ENCODE peak calls at places on chromosomes 2 and 18, in four cellular contexts. I is K562, Q is right cardiac atrium, Y is mesenchymal stem cell. R is an unnamed sample. For H3K9me3, the result is how much of the 10 kb centered on the place peaks cover.

GRCh38 chr2:152861349-152861942 is 143.0 kb downstream of the ARL6IP6 start:
- DNase-seq in I (peak), Q (no peak), Y (peak), R (peak)

GRCh38 chr18:70289351-70290330 is 796 bp downstream of the SOCS6 start:
- DNase-seq in I (peak), Q (peak), Y (peak), R (peak)

GRCh38 chr18:76610933-76611749 is 116.1 kb upstream of the ZNF516 start:
- DNase-seq in Y (peak), Q (peak), I (no peak), R (peak)

GRCh38 chr2:36871068-36871707 is 95.1 kb downstream of the STRN start:
- DNase-seq in Q (no peak), I (no peak), Y (no peak), R (no peak)

GRCh38 chr18:33014060-33014796 is 241.4 kb upstream of the KLHL14 start:
- DNase-seq in Y (peak), I (no peak), Q (no peak), R (no peak)

GRCh38 chr2:3633089-3633981 is 24.7 kb upstream of the ALLC start:
- DNase-seq in Q (peak), Y (peak), I (no peak), R (peak)

GRCh38 chr18:35143615-35144596 is 96.9 kb upstream of the ZNF397 start:
- DNase-seq in I (peak), Y (peak), Q (no peak), R (peak)

GRCh38 chr2:68426885-68427579 is 40.1 kb downstream of the FBXO48 start:
- DNase-seq in I (no peak), Q (no peak), Y (peak), R (no peak)

GRCh38 chr2:45045706-45046105 is 36.5 kb upstream of the SIX2 start:
- DNase-seq in Y (no peak), I (no peak), Q (no peak), R (no peak)

GRCh38 chr2:239603411-239604356 is 202.9 kb upstream of the HDAC4 start:
- DNase-seq in Y (no peak), Q (no peak), I (no peak), R (no peak)

GRCh38 chr18:43780782-43781340 is 503.6 kb upstream of the SYT4 start:
- DNase-seq in Q (no peak), Y (peak), I (no peak), R (no peak)
- H3K27ac ChIP-seq in Q (no peak), Y (peak), I (no peak), R (no peak)

GRCh38 chr2:219221956-219222518 is 3.3 kb upstream of the ABCB6 start:
- DNase-seq in I (no peak), Q (peak), Y (no peak), R (no peak)
- H3K4me3 ChIP-seq in I (no peak), Q (no peak), Y (no peak), R (no peak)

GRCh38 chr18:8895341-8895740 is 190.0 kb downstream of the MTCL1 start:
- DNase-seq in Y (no peak), I (no peak), Q (no peak), R (no peak)

GRCh38 chr18:8895987-8896619 is 190.7 kb downstream of the MTCL1 start:
- DNase-seq in Q (no peak), Y (peak), I (no peak), R (no peak)

GRCh38 chr18:8900552-8900951 is 195.2 kb downstream of the MTCL1 start:
- DNase-seq in Q (no peak), Y (no peak), I (no peak), R (no peak)

GRCh38 chr18:8901019-8901418 is 195.7 kb downstream of the MTCL1 start:
- DNase-seq in I (no peak), Y (no peak), Q (no peak), R (no peak)

GRCh38 chr18:8898990-8899389 is 193.6 kb downstream of the MTCL1 start:
- DNase-seq in Y (no peak), Q (no peak), I (peak), R (no peak)
- H3K9me3 ChIP-seq in Y (under half), Q (under half), I (under half), R (under half)

DNA sequence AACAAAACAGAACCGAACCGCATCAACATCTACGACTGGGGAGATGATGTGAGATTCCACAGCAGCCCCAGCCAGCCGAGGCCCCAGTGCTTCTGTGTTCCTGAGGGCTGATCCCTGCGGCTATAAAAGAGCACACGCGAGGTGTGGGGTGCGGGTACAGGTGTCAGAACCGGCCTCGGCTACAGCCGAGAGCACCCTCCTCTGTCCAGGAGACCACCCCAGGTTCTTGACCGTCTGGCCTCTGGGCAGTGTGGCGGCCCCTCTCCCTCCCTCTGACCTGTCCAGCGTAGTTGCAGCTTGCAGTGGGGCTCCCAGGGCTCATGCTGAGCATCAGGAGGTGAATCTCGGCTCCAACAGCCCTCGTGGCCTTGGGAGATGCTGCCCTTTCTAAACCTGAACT is 23.7 kb downstream of the RTP5 start:
- DNase-seq in I (no peak), Y (no peak), Q (no peak), R (no peak)
- H3K27ac ChIP-seq in I (no peak), Y (no peak), Q (no peak), R (no peak)

GRCh38 chr2:182163878-182164277 is 178.2 kb downstream of the PPP1R1C start:
- DNase-seq in Y (no peak), I (no peak), Q (no peak), R (no peak)

GRCh38 chr2:182164686-182165085 is 179.0 kb downstream of the PPP1R1C start:
- DNase-seq in I (no peak), Y (no peak), Q (no peak), R (no peak)

GRCh38 chr2:182167882-182168281 is 182.2 kb downstream of the PPP1R1C start:
- DNase-seq in I (no peak), Q (no peak), Y (no peak), R (no peak)

GRCh38 chr2:182170341-182170740 is 184.7 kb downstream of the PPP1R1C start:
- DNase-seq in Q (no peak), I (no peak), Y (no peak), R (no peak)

DNA sequence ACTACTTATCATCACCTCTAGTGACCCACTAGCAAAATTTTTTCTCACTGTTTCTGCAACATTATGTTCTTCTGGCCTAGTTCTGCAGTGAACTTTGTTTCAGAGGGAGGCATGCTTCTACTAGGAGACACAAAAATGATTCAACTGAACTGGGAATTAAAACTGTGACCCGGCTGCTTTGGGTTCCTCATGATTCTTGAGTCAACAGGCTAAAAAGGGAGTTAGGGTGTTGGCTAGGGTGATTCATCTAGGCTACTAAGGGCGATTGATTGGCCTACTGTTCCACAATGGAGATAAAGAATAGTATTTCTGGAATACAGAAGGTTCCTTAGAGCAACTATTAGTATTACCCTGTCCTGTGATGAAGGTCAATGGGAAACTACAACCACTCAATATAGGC is 179.5 kb downstream of the PPP1R1C start:
- DNase-seq in Q (no peak), I (no peak), Y (no peak), R (no peak)
- H3K4me3 ChIP-seq in Q (no peak), I (no peak), Y (peak), R (no peak)

DNA sequence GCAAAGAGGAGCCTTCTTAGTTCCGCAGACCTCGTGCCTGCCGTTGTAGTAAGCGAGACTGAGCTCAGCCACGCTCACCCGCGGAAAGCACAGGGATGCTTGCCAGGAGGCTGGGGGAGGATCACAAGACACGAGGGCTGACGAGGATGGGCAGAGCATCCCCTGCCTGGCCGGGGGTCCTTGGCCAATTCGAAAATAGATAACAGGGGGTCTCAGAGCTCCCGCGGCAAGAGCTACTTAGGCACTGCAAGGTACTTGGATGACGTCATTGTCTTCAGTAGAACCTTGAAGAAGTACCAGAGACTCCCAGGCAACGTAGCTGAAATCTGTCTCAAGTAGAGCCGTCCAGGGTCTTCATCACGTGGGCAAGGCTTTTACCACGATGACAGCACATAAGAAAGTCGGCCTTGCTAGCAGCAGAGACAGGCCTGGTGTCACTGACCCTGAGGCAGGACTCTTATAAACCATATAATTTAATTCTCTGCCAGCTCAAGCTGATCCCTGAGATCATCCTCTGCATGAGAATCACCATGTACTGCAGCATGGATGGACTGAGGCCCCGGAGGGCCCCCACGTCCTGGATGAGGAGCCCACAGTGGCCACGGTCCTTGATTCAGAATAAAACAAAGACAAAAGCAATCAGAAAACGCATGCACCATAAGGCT is 81.9 kb downstream of the TMEM18 start:
- DNase-seq in Y (no peak), Q (no peak), I (no peak), R (no peak)
- H3K9me3 ChIP-seq in Y (under half), Q (under half), I (under half), R (under half)

DNA sequence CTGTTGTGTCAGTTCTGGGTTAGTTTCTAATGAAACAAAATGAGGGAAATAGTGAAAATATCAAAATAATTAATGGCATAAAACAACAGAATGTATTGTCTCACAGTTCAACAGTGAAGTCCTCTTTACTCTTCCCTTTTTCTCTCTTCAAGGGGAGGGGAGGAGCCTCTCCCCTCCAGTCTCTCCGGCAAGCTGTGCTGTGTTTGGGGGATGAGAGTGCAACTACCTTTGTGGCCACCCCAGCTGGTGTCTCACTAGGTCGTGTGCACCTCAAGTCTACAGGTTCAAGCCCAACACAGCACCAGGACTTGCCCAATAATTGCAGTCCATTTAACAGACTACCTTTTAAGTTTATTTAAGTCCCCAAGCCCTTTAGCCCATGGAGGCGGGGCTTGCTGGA is 271.7 kb upstream of the DOK6 start:
- DNase-seq in Y (no peak), Q (no peak), I (no peak), R (no peak)
- H3K27ac ChIP-seq in Y (no peak), Q (no peak), I (no peak), R (no peak)

GRCh38 chr2:108835038-108835437 is 48.5 kb downstream of the CCDC138 start:
- DNase-seq in Q (no peak), I (no peak), Y (no peak), R (no peak)

GRCh38 chr2:108834620-108835019 is 48.0 kb downstream of the CCDC138 start:
- DNase-seq in I (no peak), Q (no peak), Y (no peak), R (no peak)

GRCh38 chr2:108841506-108841905 is 54.9 kb downstream of the CCDC138 start:
- DNase-seq in Q (no peak), Y (no peak), I (no peak), R (no peak)

GRCh38 chr2:108833219-108833618 is 46.6 kb downstream of the CCDC138 start:
- DNase-seq in Q (no peak), I (no peak), Y (peak), R (no peak)

GRCh38 chr2:108837198-108837597 is 50.6 kb downstream of the CCDC138 start:
- DNase-seq in Y (no peak), I (no peak), Q (no peak), R (no peak)
- H3K4me3 ChIP-seq in Y (peak), I (no peak), Q (no peak), R (no peak)

GRCh38 chr2:29120846-29121245 is 5.6 kb downstream of the CLIP4 start:
- DNase-seq in Q (no peak), Y (no peak), I (no peak), R (no peak)

GRCh38 chr2:29119211-29119610 is 4.0 kb downstream of the CLIP4 start:
- DNase-seq in Y (no peak), Q (no peak), I (no peak), R (no peak)

GRCh38 chr2:29129586-29130281 is 14.5 kb downstream of the CLIP4 start:
- DNase-seq in Q (no peak), Y (peak), I (no peak), R (no peak)

GRCh38 chr2:29123584-29124349 is 8.6 kb downstream of the CLIP4 start:
- DNase-seq in Q (no peak), I (no peak), Y (peak), R (no peak)

DNA sequence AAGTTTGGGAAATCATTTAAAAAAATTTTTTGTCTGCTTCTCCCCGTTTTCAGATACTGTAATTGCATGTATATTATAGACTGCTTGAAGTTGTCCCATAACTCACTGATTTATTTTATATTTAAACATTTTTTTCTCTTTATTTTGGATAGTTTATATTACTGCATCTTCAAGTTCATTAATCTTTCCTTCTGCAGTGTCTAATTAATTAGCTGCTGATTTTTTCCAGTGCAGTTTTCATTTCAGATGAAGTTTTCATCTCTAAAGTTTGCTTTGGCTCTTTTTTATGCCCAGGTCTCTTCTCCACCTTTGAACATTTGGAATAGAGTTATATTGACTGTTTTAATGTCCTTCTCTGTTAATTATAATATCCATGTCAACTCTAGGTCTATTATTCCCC is 9.3 kb downstream of the CLIP4 start:
- DNase-seq in I (no peak), Q (no peak), Y (no peak), R (no peak)
- H3K9me3 ChIP-seq in I (under half), Q (under half), Y (under half), R (under half)

R was measured in testis.